ENCODE peak calls at places on chromosomes 2 and 18, in ten cellular contexts. One of them, this sample, is unnamed.

GRCh38 chr18:35808796-35809195 is 163.7 kb upstream of the RMP24 start:
- DNase-seq in GM20000: no peak
- DNase-seq in cardiac fibroblast: no peak
- DNase-seq in OCI-LY7: no peak
- DNase-seq in progenitor cell of endocrine pancreas: no peak
- DNase-seq in uterus: no peak
- DNase-seq in CD4-positive, alpha-beta T cell: no peak
- DNase-seq in spleen: no peak
- DNase-seq in choroid plexus epithelial cell: no peak
- DNase-seq in GM23338: no peak
- DNase-seq in this sample: no peak

GRCh38 chr2:171595456-171595855 is 73.2 kb downstream of the CYBRD1 start:
- DNase-seq in GM20000: no peak
- DNase-seq in cardiac fibroblast: no peak
- DNase-seq in OCI-LY7: no peak
- DNase-seq in progenitor cell of endocrine pancreas: no peak
- DNase-seq in uterus: no peak
- DNase-seq in CD4-positive, alpha-beta T cell: no peak
- DNase-seq in spleen: no peak
- DNase-seq in choroid plexus epithelial cell: no peak
- DNase-seq in GM23338: no peak
- DNase-seq in this sample: no peak

GRCh38 chr2:226909131-226909530 is 73.3 kb downstream of the RHBDD1 start:
- DNase-seq in GM20000: no peak
- DNase-seq in cardiac fibroblast: no peak
- DNase-seq in OCI-LY7: peak
- DNase-seq in progenitor cell of endocrine pancreas: no peak
- DNase-seq in uterus: no peak
- DNase-seq in CD4-positive, alpha-beta T cell: no peak
- DNase-seq in spleen: no peak
- DNase-seq in choroid plexus epithelial cell: peak
- DNase-seq in GM23338: no peak
- DNase-seq in this sample: no peak

GRCh38 chr2:56183643-56184499 is at the start of gene CCDC85A:
- DNase-seq in GM20000: peak
- DNase-seq in cardiac fibroblast: peak
- DNase-seq in OCI-LY7: peak
- DNase-seq in progenitor cell of endocrine pancreas: peak
- DNase-seq in uterus: peak
- DNase-seq in CD4-positive, alpha-beta T cell: no peak
- DNase-seq in spleen: peak
- DNase-seq in choroid plexus epithelial cell: peak
- DNase-seq in GM23338: peak
- DNase-seq in this sample: peak

GRCh38 chr2:235936493-235936892 is 231.7 kb downstream of the GBX2 start:
- DNase-seq in GM20000: no peak
- DNase-seq in cardiac fibroblast: peak
- DNase-seq in OCI-LY7: no peak
- DNase-seq in progenitor cell of endocrine pancreas: no peak
- DNase-seq in uterus: no peak
- DNase-seq in CD4-positive, alpha-beta T cell: no peak
- DNase-seq in spleen: no peak
- DNase-seq in choroid plexus epithelial cell: peak
- DNase-seq in GM23338: peak
- DNase-seq in this sample: no peak

GRCh38 chr2:149001496-149001895 is 37.0 kb upstream of the LYPD6B start:
- DNase-seq in GM20000: no peak
- DNase-seq in cardiac fibroblast: no peak
- DNase-seq in OCI-LY7: no peak
- DNase-seq in progenitor cell of endocrine pancreas: no peak
- DNase-seq in uterus: no peak
- DNase-seq in CD4-positive, alpha-beta T cell: no peak
- DNase-seq in spleen: no peak
- DNase-seq in choroid plexus epithelial cell: no peak
- DNase-seq in GM23338: no peak
- DNase-seq in this sample: no peak

GRCh38 chr2:44544991-44545390 is 183.2 kb downstream of the CAMKMT start:
- DNase-seq in GM20000: no peak
- DNase-seq in cardiac fibroblast: no peak
- DNase-seq in OCI-LY7: no peak
- DNase-seq in progenitor cell of endocrine pancreas: no peak
- DNase-seq in uterus: no peak
- DNase-seq in CD4-positive, alpha-beta T cell: no peak
- DNase-seq in spleen: no peak
- DNase-seq in choroid plexus epithelial cell: peak
- DNase-seq in GM23338: peak
- DNase-seq in this sample: no peak

GRCh38 chr18:14979875-14980274 is 231.9 kb downstream of the ANKRD30B start:
- DNase-seq in GM20000: no peak
- DNase-seq in cardiac fibroblast: no peak
- DNase-seq in OCI-LY7: no peak
- DNase-seq in progenitor cell of endocrine pancreas: no peak
- DNase-seq in uterus: no peak
- DNase-seq in CD4-positive, alpha-beta T cell: no peak
- DNase-seq in spleen: no peak
- DNase-seq in choroid plexus epithelial cell: no peak
- DNase-seq in GM23338: no peak
- DNase-seq in this sample: no peak

GRCh38 chr2:230714122-230714453 is 1.4 kb downstream of the CAB39 start:
- DNase-seq in GM20000: peak
- DNase-seq in cardiac fibroblast: peak
- DNase-seq in OCI-LY7: peak
- DNase-seq in progenitor cell of endocrine pancreas: no peak
- DNase-seq in uterus: no peak
- DNase-seq in CD4-positive, alpha-beta T cell: peak
- DNase-seq in spleen: no peak
- DNase-seq in choroid plexus epithelial cell: peak
- DNase-seq in GM23338: peak
- DNase-seq in this sample: no peak

DNA sequence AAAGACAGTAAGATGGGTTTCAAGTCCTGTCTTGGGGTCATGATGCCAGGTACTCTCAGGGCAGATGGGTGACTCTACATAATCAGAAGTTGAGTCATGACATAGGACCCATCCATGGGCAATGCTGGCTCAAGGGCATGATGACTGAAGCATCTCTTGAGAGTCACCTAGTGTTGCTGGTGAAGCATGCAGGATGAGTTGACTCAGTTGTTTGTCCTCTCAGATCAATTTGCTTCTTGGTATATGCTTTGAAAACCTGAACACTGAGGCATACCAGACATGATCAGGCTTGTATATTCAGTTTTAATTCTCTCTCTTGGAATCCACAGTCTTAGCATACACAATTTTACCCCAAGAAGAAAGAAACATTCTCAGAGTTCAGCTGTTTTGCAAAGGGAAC is 658.9 kb upstream of the NXPH2 start:
- DNase-seq in GM20000: no peak
- DNase-seq in cardiac fibroblast: no peak
- DNase-seq in OCI-LY7: no peak
- DNase-seq in progenitor cell of endocrine pancreas: no peak
- DNase-seq in uterus: no peak
- DNase-seq in CD4-positive, alpha-beta T cell: no peak
- DNase-seq in spleen: no peak
- DNase-seq in choroid plexus epithelial cell: no peak
- DNase-seq in GM23338: no peak
- DNase-seq in this sample: no peak
- TF ChIP-seq CTCF in GM20000: no peak
- TF ChIP-seq CTCF in cardiac fibroblast: no peak
- TF ChIP-seq CTCF in OCI-LY7: no peak
- TF ChIP-seq CTCF in progenitor cell of endocrine pancreas: no peak
- TF ChIP-seq CTCF in uterus: no peak
- TF ChIP-seq CTCF in CD4-positive, alpha-beta T cell: no peak
- TF ChIP-seq CTCF in spleen: no peak
- TF ChIP-seq CTCF in choroid plexus epithelial cell: no peak
- TF ChIP-seq CTCF in GM23338: no peak
- TF ChIP-seq CTCF in this sample: no peak

GRCh38 chr2:216877085-216877484 is 17.2 kb upstream of the TNP1 start:
- DNase-seq in GM20000: no peak
- DNase-seq in cardiac fibroblast: peak
- DNase-seq in OCI-LY7: no peak
- DNase-seq in progenitor cell of endocrine pancreas: no peak
- DNase-seq in uterus: no peak
- DNase-seq in CD4-positive, alpha-beta T cell: no peak
- DNase-seq in spleen: no peak
- DNase-seq in choroid plexus epithelial cell: peak
- DNase-seq in GM23338: no peak
- DNase-seq in this sample: no peak
- TF ChIP-seq CTCF in GM20000: no peak
- TF ChIP-seq CTCF in cardiac fibroblast: peak
- TF ChIP-seq CTCF in OCI-LY7: peak
- TF ChIP-seq CTCF in progenitor cell of endocrine pancreas: no peak
- TF ChIP-seq CTCF in uterus: no peak
- TF ChIP-seq CTCF in CD4-positive, alpha-beta T cell: no peak
- TF ChIP-seq CTCF in spleen: no peak
- TF ChIP-seq CTCF in choroid plexus epithelial cell: peak
- TF ChIP-seq CTCF in GM23338: peak
- TF ChIP-seq CTCF in this sample: no peak

GRCh38 chr18:43663159-43663558 is 385.9 kb upstream of the SYT4 start:
- DNase-seq in GM20000: no peak
- DNase-seq in cardiac fibroblast: no peak
- DNase-seq in OCI-LY7: no peak
- DNase-seq in progenitor cell of endocrine pancreas: no peak
- DNase-seq in uterus: no peak
- DNase-seq in CD4-positive, alpha-beta T cell: no peak
- DNase-seq in spleen: no peak
- DNase-seq in choroid plexus epithelial cell: no peak
- DNase-seq in GM23338: no peak
- DNase-seq in this sample: no peak

GRCh38 chr18:43664487-43665008 is 387.3 kb upstream of the SYT4 start:
- DNase-seq in GM20000: no peak
- DNase-seq in cardiac fibroblast: no peak
- DNase-seq in OCI-LY7: no peak
- DNase-seq in progenitor cell of endocrine pancreas: no peak
- DNase-seq in uterus: no peak
- DNase-seq in CD4-positive, alpha-beta T cell: no peak
- DNase-seq in spleen: no peak
- DNase-seq in choroid plexus epithelial cell: peak
- DNase-seq in GM23338: no peak
- DNase-seq in this sample: no peak

GRCh38 chr18:43665239-43665788 is 388.0 kb upstream of the SYT4 start:
- DNase-seq in GM20000: no peak
- DNase-seq in cardiac fibroblast: peak
- DNase-seq in OCI-LY7: no peak
- DNase-seq in progenitor cell of endocrine pancreas: no peak
- DNase-seq in uterus: no peak
- DNase-seq in CD4-positive, alpha-beta T cell: no peak
- DNase-seq in spleen: no peak
- DNase-seq in choroid plexus epithelial cell: peak
- DNase-seq in GM23338: no peak
- DNase-seq in this sample: no peak

GRCh38 chr18:43662657-43663056 is 385.4 kb upstream of the SYT4 start:
- DNase-seq in GM20000: no peak
- DNase-seq in cardiac fibroblast: peak
- DNase-seq in OCI-LY7: no peak
- DNase-seq in progenitor cell of endocrine pancreas: no peak
- DNase-seq in uterus: no peak
- DNase-seq in CD4-positive, alpha-beta T cell: no peak
- DNase-seq in spleen: no peak
- DNase-seq in choroid plexus epithelial cell: peak
- DNase-seq in GM23338: no peak
- DNase-seq in this sample: no peak

GRCh38 chr18:43661570-43661969 is 384.3 kb upstream of the SYT4 start:
- DNase-seq in GM20000: no peak
- DNase-seq in cardiac fibroblast: peak
- DNase-seq in OCI-LY7: peak
- DNase-seq in progenitor cell of endocrine pancreas: no peak
- DNase-seq in uterus: no peak
- DNase-seq in CD4-positive, alpha-beta T cell: no peak
- DNase-seq in spleen: no peak
- DNase-seq in choroid plexus epithelial cell: peak
- DNase-seq in GM23338: peak
- DNase-seq in this sample: no peak
- TF ChIP-seq CTCF in GM20000: no peak
- TF ChIP-seq CTCF in cardiac fibroblast: peak
- TF ChIP-seq CTCF in OCI-LY7: peak
- TF ChIP-seq CTCF in progenitor cell of endocrine pancreas: peak
- TF ChIP-seq CTCF in uterus: no peak
- TF ChIP-seq CTCF in CD4-positive, alpha-beta T cell: no peak
- TF ChIP-seq CTCF in spleen: no peak
- TF ChIP-seq CTCF in choroid plexus epithelial cell: peak
- TF ChIP-seq CTCF in GM23338: peak
- TF ChIP-seq CTCF in this sample: no peak

GRCh38 chr2:182833084-182833483 is 33.4 kb downstream of the FRZB start:
- DNase-seq in GM20000: no peak
- DNase-seq in cardiac fibroblast: no peak
- DNase-seq in OCI-LY7: no peak
- DNase-seq in progenitor cell of endocrine pancreas: no peak
- DNase-seq in uterus: no peak
- DNase-seq in CD4-positive, alpha-beta T cell: no peak
- DNase-seq in spleen: no peak
- DNase-seq in choroid plexus epithelial cell: no peak
- DNase-seq in GM23338: no peak
- DNase-seq in this sample: no peak

GRCh38 chr2:182831912-182832311 is 34.5 kb downstream of the FRZB start:
- DNase-seq in GM20000: no peak
- DNase-seq in cardiac fibroblast: no peak
- DNase-seq in OCI-LY7: no peak
- DNase-seq in progenitor cell of endocrine pancreas: no peak
- DNase-seq in uterus: no peak
- DNase-seq in CD4-positive, alpha-beta T cell: no peak
- DNase-seq in spleen: no peak
- DNase-seq in choroid plexus epithelial cell: no peak
- DNase-seq in GM23338: no peak
- DNase-seq in this sample: no peak

GRCh38 chr2:182831097-182831496 is 35.3 kb downstream of the FRZB start:
- DNase-seq in GM20000: no peak
- DNase-seq in cardiac fibroblast: no peak
- DNase-seq in OCI-LY7: no peak
- DNase-seq in progenitor cell of endocrine pancreas: no peak
- DNase-seq in uterus: no peak
- DNase-seq in CD4-positive, alpha-beta T cell: no peak
- DNase-seq in spleen: no peak
- DNase-seq in choroid plexus epithelial cell: no peak
- DNase-seq in GM23338: no peak
- DNase-seq in this sample: no peak

DNA sequence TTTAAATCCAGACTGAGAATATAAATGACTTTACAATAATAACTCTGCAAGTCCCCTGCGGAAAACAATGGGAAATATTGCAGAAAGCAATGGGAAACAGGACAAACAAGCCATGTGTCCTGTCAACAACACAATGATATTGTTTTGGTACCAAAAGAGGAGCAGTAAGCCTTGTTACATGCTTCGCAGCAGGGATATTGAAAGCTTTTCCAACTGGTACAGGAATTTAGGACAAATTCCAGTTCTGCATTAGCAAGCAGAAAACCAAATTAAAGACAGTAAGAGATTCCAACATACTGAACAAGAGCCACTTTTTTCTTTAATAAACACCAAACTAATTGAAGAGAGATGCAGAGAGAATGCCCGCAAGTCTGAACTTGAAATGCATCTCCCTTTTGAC is 30.0 kb downstream of the FRZB start:
- DNase-seq in GM20000: no peak
- DNase-seq in cardiac fibroblast: no peak
- DNase-seq in OCI-LY7: no peak
- DNase-seq in progenitor cell of endocrine pancreas: no peak
- DNase-seq in uterus: no peak
- DNase-seq in CD4-positive, alpha-beta T cell: no peak
- DNase-seq in spleen: no peak
- DNase-seq in choroid plexus epithelial cell: no peak
- DNase-seq in GM23338: no peak
- DNase-seq in this sample: no peak
- TF ChIP-seq CTCF in GM20000: no peak
- TF ChIP-seq CTCF in cardiac fibroblast: no peak
- TF ChIP-seq CTCF in OCI-LY7: no peak
- TF ChIP-seq CTCF in progenitor cell of endocrine pancreas: no peak
- TF ChIP-seq CTCF in uterus: no peak
- TF ChIP-seq CTCF in CD4-positive, alpha-beta T cell: no peak
- TF ChIP-seq CTCF in spleen: no peak
- TF ChIP-seq CTCF in choroid plexus epithelial cell: no peak
- TF ChIP-seq CTCF in GM23338: no peak
- TF ChIP-seq CTCF in this sample: no peak

This sample was measured in heart right ventricle.